ENCODE peak calls at places on chromosomes 3 and 15, in four cellular contexts. R is Calu3, L is neural crest cell, B is GM13976. D is an unnamed sample.

GRCh38 chr3:189944285-189945145 is 176.2 kb downstream of the P3H2 start:
- DNase-seq in R (peak; percentile 82), B (no peak), L (no peak), D (no peak)

GRCh38 chr15:90035835-90036220 is 34.7 kb downstream of the ZNF710 start:
- DNase-seq in B (no peak), L (no peak), R (no peak), D (no peak)

GRCh38 chr15:62711691-62712454 is 330.7 kb upstream of the TPM1 start:
- DNase-seq in R (no peak), B (no peak), L (no peak), D (no peak)

GRCh38 chr3:30628931-30629590 is 22.7 kb downstream of the TGFBR2 start:
- DNase-seq in R (no peak), B (no peak), L (no peak), D (no peak)

GRCh38 chr15:77507151-77507847 is 86.6 kb downstream of the HMG20A start:
- DNase-seq in B (no peak), R (peak; percentile 87), L (no peak), D (no peak)

GRCh38 chr3:38360345-38360744 is 13.8 kb downstream of the XYLB start:
- DNase-seq in R (no peak), B (no peak), L (no peak), D (no peak)

GRCh38 chr15:75121547-75121946 is 80.1 kb upstream of the C15orf39 start:
- DNase-seq in B (no peak), L (no peak), R (no peak), D (no peak)

GRCh38 chr3:133377396-133377795 is 22.5 kb upstream of the BFSP2 start:
- DNase-seq in L (no peak), B (no peak), R (peak; percentile 51), D (no peak)

GRCh38 chr15:80480909-80481308 is 76.7 kb downstream of the ARNT2 start:
- DNase-seq in R (no peak), L (no peak), B (no peak), D (no peak)

GRCh38 chr15:63015618-63016017 is 26.9 kb upstream of the TPM1 start:
- DNase-seq in B (no peak), L (no peak), R (peak; percentile 34), D (no peak)

GRCh38 chr15:49103676-49104075 is 51.7 kb downstream of the COPS2 start:
- DNase-seq in B (no peak), L (no peak), R (no peak), D (no peak)

GRCh38 chr3:127159547-127159946 is 33.4 kb upstream of the PRR23E start:
- DNase-seq in L (no peak), R (no peak), B (no peak), D (no peak)

GRCh38 chr3:116663161-116663885 is 46.3 kb upstream of the TUSC7 start:
- DNase-seq in R (no peak), L (no peak), B (no peak), D (no peak)

GRCh38 chr3:31532587-31533168 is at the start of gene STT3B:
- DNase-seq in L (peak; percentile 63), B (peak; percentile 83), R (peak; percentile 84), D (peak; percentile 84)

GRCh38 chr3:182284793-182285192 is 508.5 kb upstream of the ATP11B start:
- DNase-seq in L (no peak), B (no peak), R (peak; percentile 75), D (no peak)

GRCh38 chr15:71186267-71186666 is 71.0 kb downstream of the THSD4 start:
- DNase-seq in B (no peak), R (no peak), L (no peak), D (no peak)

GRCh38 chr15:59362339-59362738 is 10.3 kb downstream of the MYO1E start:
- DNase-seq in L (no peak), B (no peak), R (no peak), D (no peak)

GRCh38 chr15:100209204-100209603 is 132.6 kb downstream of the ADAMTS17 start:
- DNase-seq in R (no peak), L (no peak), B (no peak), D (no peak)

GRCh38 chr3:177236704-177237103 is 39.4 kb upstream of the TBL1XR1 start:
- DNase-seq in B (no peak), L (no peak), R (no peak), D (no peak)

GRCh38 chr3:58296269-58296668 is 9.8 kb upstream of the RPP14 start:
- DNase-seq in B (no peak), R (no peak), L (no peak), D (no peak)

GRCh38 chr3:66098436-66098835 is 59.7 kb upstream of the MAGI1 start:
- DNase-seq in L (no peak), R (no peak), B (no peak), D (no peak)

GRCh38 chr3:110579841-110580550 is 491.6 kb upstream of the NECTIN3 start:
- DNase-seq in L (no peak), R (no peak), B (no peak), D (no peak)

GRCh38 chr3:129313415-129313982 is 34.8 kb downstream of the HMCES start:
- DNase-seq in R (no peak), B (no peak), L (no peak), D (no peak)

GRCh38 chr3:86481031-86481430 is 509.9 kb downstream of the VGLL3 start:
- DNase-seq in B (no peak), L (no peak), R (no peak), D (no peak)

GRCh38 chr15:35003928-35004327 is 15.8 kb upstream of the ZNF770 start:
- DNase-seq in B (no peak), L (no peak), R (no peak), D (no peak)

GRCh38 chr3:57948080-57948671 is 60.0 kb upstream of the FLNB start:
- DNase-seq in R (no peak), L (no peak), B (no peak), D (no peak)

GRCh38 chr3:14439501-14440167 is 37.2 kb downstream of the SLC6A6 start:
- DNase-seq in B (no peak), R (peak; percentile 75), L (no peak), D (no peak)

GRCh38 chr15:55909036-55909811 is 84.2 kb downstream of the NEDD4 start:
- DNase-seq in L (no peak), B (no peak), R (no peak), D (no peak)

GRCh38 chr3:111072016-111072891 is 638 bp downstream of the NECTIN3 start:
- DNase-seq in L (peak; percentile 28), B (peak; percentile 36), R (peak; percentile 23), D (no peak)

GRCh38 chr15:36024066-36024465 is 478.1 kb upstream of the DPH6 start:
- DNase-seq in R (no peak), B (no peak), L (no peak), D (no peak)

DNA sequence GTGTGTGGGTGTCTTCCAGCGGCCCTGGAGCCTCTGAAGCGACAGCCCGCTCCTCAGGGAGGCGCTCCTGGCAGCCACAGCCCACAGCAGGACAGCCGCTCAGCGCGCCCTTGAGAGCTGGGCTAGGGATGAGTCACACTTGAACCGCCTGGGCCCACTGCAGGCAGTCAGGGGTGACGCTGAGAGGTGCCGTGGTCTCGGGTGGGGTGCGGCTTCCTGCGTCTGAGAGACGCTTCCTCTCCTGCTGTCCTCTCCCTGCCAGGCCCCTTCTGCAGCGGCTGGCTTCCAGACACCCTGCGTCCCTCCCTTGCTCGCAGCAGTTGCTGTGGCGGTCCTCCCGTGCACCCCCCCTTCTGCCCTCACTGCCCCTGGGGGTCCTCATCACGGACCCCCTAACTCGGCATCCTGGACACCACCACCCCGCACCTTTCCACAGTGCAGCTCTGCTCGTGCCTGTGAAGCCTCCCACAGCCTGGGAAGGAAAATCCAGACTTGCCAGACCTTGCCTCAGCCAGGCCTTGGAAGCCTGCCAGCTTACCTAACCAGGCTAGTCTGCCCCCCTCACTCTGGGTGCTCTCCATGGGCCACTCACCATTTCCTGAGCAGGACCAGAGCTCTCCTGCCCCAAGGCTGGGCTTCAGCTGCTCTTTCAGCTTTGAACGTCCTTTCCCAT is 1.1 kb upstream of the SPTBN5 start:
- DNase-seq in B (peak; percentile 92), L (no peak), R (peak; percentile 52), D (peak; percentile 89)
- TF ChIP-seq CTCF in B (no peak), L (no peak), R (no peak), D (peak; percentile 20)

GRCh38 chr3:17140670-17141505 is 256.1 kb downstream of the PLCL2 start:
- DNase-seq in R (no peak), L (no peak), B (no peak), D (no peak)
- TF ChIP-seq CTCF in R (no peak), L (no peak), B (peak; percentile 24), D (peak; percentile 44)

DNA sequence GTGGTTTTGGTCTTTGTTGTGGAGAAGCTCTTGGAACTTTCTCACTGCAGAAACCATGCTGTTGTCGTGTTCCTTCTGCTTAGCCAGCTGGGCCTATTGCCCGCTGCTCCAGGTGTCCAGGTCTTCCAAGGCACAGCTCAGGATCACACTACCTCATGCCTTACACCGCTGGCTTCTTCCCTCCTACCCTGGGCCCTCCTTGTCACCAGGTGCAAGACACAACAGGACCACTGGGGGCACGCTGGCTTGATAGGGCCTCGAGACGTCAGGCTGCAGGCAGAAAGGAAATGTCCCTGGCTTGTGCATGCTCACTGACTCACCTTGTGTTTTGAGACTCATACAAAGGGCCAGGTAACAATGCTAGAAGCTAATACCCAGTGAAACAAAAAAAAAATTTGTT is 32.3 kb downstream of the PAQR9 start:
- DNase-seq in B (peak; percentile 29), L (no peak), R (peak; percentile 63), D (no peak)
- TF ChIP-seq CTCF in B (no peak), L (no peak), R (peak; percentile 37), D (peak; percentile 48)

GRCh38 chr3:118495243-118495642 is 539.4 kb downstream of the IGSF11 start:
- DNase-seq in L (no peak), R (no peak), B (no peak), D (no peak)
- TF ChIP-seq CTCF in L (peak; percentile 34), R (no peak), B (no peak), D (no peak)

DNA sequence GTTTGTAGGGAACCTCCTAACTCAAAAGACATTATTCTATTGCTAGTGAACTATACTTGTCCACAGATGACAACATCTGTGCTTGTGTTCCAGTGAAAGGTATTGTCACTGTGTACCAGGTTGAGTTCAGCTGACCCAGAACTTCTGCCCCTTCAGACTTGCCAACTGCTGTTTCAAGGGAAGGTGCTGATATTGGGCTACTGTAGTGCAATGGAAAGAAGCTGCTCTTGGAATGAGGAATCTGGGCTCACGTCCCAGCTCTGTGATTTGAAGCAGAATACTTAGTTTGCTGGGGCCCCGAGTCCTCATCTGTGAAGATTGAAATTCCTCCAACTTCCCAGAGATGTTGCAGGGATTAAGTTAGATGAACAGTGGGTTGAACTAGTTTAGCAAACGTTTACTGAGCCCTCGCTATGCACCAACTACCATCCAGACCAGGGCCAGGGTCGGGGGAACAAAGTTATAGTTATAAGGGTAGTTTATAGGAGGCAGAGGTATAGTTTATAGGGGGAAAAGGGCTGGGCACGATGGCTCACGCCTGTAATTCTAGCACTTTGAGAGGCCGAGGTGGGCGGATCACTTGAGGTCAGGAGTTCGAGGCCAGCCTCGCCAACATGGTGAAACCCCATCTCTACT is 15.9 kb upstream of the UMPS start:
- DNase-seq in B (no peak), R (no peak), L (no peak), D (no peak)
- TF ChIP-seq CTCF in B (no peak), R (no peak), L (no peak), D (no peak)

GRCh38 chr3:54299169-54299935 is 177.0 kb downstream of the CACNA2D3 start:
- DNase-seq in R (no peak), B (no peak), L (no peak), D (no peak)

DNA sequence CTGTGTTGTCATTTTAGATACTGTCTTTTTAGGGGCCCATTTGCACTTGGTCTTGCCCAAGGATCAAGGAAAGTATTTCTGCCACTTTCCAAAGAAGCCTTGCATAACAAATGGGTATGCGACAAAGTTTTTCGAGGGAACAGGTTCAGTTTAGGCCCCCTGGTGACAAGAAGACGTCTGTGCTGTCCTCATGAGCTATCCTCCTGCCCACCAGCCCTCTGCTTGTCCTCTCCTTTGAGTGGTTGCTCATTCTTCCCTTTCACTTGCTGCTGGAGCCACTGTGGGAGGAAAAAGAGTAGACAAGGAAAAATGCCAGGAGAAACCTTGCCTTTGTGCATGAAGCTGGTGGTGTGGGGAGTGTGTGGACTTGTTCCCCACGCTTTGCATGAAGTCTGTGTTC is 171.9 kb downstream of the CACNA2D3 start:
- DNase-seq in R (no peak), L (no peak), B (no peak), D (no peak)
- TF ChIP-seq CTCF in R (no peak), L (peak; percentile 28), B (no peak), D (no peak)

D was measured in GM13977.